ENCODE peak calls at places on chromosome 6, in five cellular contexts. G is fibroblast of mammary gland, L is heart left ventricle, W is BJ, K is uterus. N is an unnamed sample.

GRCh38 chr6:165744515-165745228 is 81.6 kb upstream of the PDE10A start:
- DNase-seq in G (peak; percentile 87), L (no peak), W (no peak), K (no peak), N (no peak)

GRCh38 chr6:90643366-90643765 is 56.5 kb upstream of the MAP3K7 start:
- DNase-seq in G (no peak), L (no peak), W (no peak), K (no peak), N (peak; percentile 12)

GRCh38 chr6:70668499-70668812 is 773 bp downstream of the SMAP1 start:
- DNase-seq in G (no peak), L (no peak), W (no peak), K (peak; percentile 29), N (no peak)

GRCh38 chr6:29553268-29554057 is 6.1 kb downstream of the UBD start:
- DNase-seq in G (peak; percentile 80), L (peak; percentile 31), W (no peak), K (peak; percentile 49), N (no peak)

GRCh38 chr6:7897461-7898192 is 13.0 kb downstream of the TXNDC5 start:
- DNase-seq in G (no peak), L (no peak), W (no peak), K (no peak), N (no peak)

GRCh38 chr6:134588267-134588666 is 270.4 kb upstream of the SGK1 start:
- DNase-seq in G (no peak), L (no peak), W (no peak), K (no peak), N (no peak)

GRCh38 chr6:36075656-36076055 is 48.0 kb downstream of the MAPK14 start:
- DNase-seq in G (no peak), L (no peak), W (no peak), K (no peak), N (no peak)

GRCh38 chr6:125195526-125195925 is 42.0 kb downstream of the TPD52L1 start:
- DNase-seq in G (no peak), L (no peak), W (no peak), K (no peak), N (no peak)

GRCh38 chr6:48775157-48775556 is 664.2 kb upstream of the PTCHD4 start:
- DNase-seq in G (no peak), L (no peak), W (no peak), K (no peak), N (no peak)

GRCh38 chr6:91476000-91476399 is 889.1 kb upstream of the MAP3K7 start:
- DNase-seq in G (peak; percentile 2), L (no peak), W (no peak), K (no peak), N (peak; percentile 38)

DNA sequence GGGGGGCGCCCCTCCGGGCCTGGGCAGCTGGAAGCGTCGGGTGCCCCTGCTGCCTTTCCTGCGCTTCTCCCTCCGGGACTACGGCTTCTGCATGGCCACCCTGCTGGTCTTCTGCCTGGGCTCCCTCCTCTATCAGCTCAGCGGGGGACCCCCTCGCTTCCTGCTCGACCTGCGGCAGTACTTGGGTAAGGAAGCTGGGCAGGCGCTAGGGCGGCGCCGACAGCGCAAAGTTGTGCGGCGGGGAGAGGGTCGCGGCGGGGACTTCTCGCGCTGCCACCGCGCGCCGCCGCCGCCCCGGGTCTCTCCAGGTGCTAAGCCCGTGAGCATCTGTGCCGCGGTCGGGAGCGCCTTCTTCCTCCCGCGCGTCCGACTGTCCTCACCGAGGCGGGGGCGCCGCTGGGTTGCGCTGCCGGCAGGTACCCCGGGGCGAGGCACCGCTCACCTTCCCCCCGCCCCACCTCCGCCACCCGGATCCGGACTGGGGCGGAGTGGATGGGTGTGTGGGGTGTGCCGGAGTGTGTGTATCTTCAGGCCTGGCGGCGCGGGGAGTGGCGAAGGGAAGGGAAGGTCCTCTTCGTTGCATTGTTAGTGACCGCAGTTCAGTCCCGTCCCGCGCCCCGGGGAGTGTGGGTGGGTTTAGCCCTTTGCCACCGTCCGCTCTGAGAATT is 797 bp downstream of the UST start:
- DNase-seq in G (peak; percentile 20), L (peak; percentile 36), W (no peak), K (peak; percentile 49), N (no peak)
- TF ChIP-seq CTCF in G (no peak), L (no peak), W (peak; percentile 16), K (no peak), N (no peak)

GRCh38 chr6:126914172-126914571 is 204.3 kb upstream of the RSPO3 start:
- DNase-seq in G (no peak), L (no peak), W (no peak), K (no peak), N (no peak)

GRCh38 chr6:126907312-126907711 is 211.2 kb upstream of the RSPO3 start:
- DNase-seq in G (peak; percentile 45), L (no peak), W (no peak), K (no peak), N (no peak)

GRCh38 chr6:126905917-126906316 is 212.6 kb upstream of the RSPO3 start:
- DNase-seq in G (peak; percentile 68), L (no peak), W (no peak), K (no peak), N (no peak)

GRCh38 chr6:126913658-126914057 is 204.8 kb upstream of the RSPO3 start:
- DNase-seq in G (no peak), L (no peak), W (no peak), K (no peak), N (no peak)

DNA sequence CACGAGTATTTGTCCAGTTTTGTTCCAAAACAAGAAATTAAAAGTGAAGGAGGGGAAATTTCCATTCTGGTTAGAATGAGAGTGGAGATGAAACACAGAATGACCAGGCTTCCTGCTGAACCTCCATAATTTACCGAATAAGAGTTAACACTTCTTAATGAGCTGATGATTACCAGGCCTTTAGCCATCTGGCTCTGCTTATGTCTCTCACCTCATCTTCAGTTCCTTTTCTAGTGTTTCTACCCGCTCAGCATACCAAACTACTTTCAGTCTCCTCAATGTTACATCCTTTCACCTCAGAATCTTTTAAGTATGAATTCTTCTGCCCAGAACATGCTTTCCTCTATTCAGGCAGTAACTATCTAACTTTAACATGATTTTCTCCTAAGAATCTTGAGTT is 209.0 kb upstream of the RSPO3 start:
- DNase-seq in G (no peak), L (no peak), W (no peak), K (no peak), N (no peak)
- H3K4me3 ChIP-seq in G (no peak overlapping the region), L (no peak overlapping the region), W (no peak overlapping the region), K (no peak overlapping the region), N (no peak overlapping the region)

GRCh38 chr6:16179063-16179462 is 50.2 kb downstream of the MYLIP start:
- DNase-seq in G (no peak), L (no peak), W (no peak), K (no peak), N (no peak)
- TF ChIP-seq CTCF in G (no peak), L (no peak), W (no peak), K (no peak), N (no peak)

GRCh38 chr6:16804007-16804303 is 42.7 kb upstream of the ATXN1 start:
- DNase-seq in G (no peak), L (no peak), W (no peak), K (no peak), N (no peak)
- H3K4me3 ChIP-seq in G (no peak overlapping the region), L (peak overlapping the region; percentile 38), W (no peak overlapping the region), K (no peak overlapping the region), N (no peak overlapping the region)

GRCh38 chr6:132731086-132731485 is 17.2 kb upstream of the VNN1 start:
- DNase-seq in G (no peak), L (no peak), W (no peak), K (no peak), N (no peak)

GRCh38 chr6:132736239-132736638 is 21.5 kb downstream of the VNN2 start:
- DNase-seq in G (no peak), L (no peak), W (no peak), K (no peak), N (no peak)

GRCh38 chr6:132734694-132735236 is 20.9 kb upstream of the VNN1 start:
- DNase-seq in G (peak; percentile 74), L (no peak), W (no peak), K (no peak), N (no peak)

GRCh38 chr6:132733288-132733687 is 19.4 kb upstream of the VNN1 start:
- DNase-seq in G (no peak), L (no peak), W (no peak), K (no peak), N (no peak)

DNA sequence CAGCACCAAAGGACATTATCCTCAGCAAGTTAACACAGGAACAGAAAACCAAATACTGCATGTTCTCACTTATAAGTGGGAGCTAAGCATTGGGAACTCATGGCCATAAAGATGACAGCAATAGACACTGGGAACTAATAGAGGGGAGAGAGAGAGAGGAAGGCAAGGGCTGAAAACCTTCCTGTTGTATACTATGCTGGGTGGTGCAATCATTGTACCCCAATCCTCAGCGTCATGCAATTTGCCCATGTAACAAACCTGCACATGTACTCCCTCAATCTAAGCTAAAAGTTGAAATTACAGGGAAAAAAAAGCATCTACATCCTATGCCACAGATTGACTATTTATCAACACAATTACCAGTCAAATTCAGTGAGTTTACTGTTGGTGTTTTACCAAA is 20.0 kb upstream of the VNN1 start:
- DNase-seq in G (no peak), L (no peak), W (no peak), K (no peak), N (no peak)
- TF ChIP-seq CTCF in G (no peak), L (no peak), W (no peak), K (no peak), N (no peak)

DNA sequence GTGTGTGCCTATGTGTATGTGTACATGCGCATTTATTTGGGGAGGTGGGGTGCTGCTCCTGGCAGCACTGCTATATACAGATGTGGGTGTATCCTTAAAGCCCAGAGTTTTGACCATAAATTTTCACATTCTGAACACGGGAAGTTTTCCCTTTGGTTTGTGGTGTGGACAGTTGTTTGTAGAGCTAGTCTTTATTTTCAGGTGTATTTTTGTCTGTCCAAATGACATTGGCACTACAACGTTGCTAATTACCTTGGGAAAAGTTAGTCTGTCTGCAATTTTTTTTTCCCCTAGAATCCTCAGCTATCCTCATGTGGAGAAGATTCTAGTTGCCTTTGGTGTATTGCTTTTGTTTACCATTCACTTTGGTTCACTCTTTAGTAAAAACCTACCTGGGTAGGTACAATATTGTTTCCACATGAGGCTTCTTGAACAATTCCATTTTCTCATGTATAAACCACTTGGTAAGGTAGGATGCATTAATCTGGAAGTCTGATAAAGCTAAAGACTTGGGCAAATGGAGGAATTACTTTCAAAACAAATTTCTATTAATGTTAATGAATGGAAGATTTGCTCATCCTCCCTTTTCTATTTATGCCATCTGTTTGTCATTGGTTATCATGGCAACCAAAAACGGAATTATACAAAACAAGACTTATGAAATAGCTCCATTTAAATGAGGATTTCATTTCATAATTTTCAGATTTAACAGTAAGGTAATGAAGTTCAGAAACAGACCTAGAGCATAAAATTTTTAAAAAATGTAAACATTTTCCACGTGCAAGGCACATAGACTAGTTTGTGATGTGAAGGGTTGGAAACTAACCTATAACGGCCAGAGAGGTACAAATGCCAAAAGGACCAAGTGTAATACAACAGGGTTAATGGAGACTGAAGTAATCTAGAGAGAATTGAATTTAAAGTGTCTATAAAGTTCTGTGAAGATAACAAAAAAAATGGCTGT is 3.9 kb downstream of the CCN2 start:
- DNase-seq in G (peak; percentile 37), L (no peak), W (peak; percentile 86), K (no peak), N (peak; percentile 80)
- H3K4me3 ChIP-seq in G (no peak overlapping the region), L (no peak overlapping the region), W (no peak overlapping the region), K (no peak overlapping the region), N (peak overlapping the region; percentile 7)

GRCh38 chr6:12289655-12290489 is at the start of gene EDN1:
- DNase-seq in G (peak; percentile 71), L (peak; percentile 74), W (no peak), K (peak; percentile 50), N (peak; percentile 56)

GRCh38 chr6:12293234-12293930 is 3.2 kb downstream of the EDN1 start:
- DNase-seq in G (no peak), L (no peak), W (no peak), K (no peak), N (no peak)

GRCh38 chr6:12290490-12290820 is 294 bp downstream of the EDN1 start:
- DNase-seq in G (no peak), L (no peak), W (no peak), K (no peak), N (no peak)

GRCh38 chr6:12291083-12291784 is 1.1 kb downstream of the EDN1 start:
- DNase-seq in G (no peak), L (no peak), W (no peak), K (no peak), N (no peak)

GRCh38 chr6:12291785-12292604 is 1.8 kb downstream of the EDN1 start:
- DNase-seq in G (no peak), L (no peak), W (no peak), K (no peak), N (no peak)
- TF ChIP-seq CTCF in G (no peak), L (peak; percentile 41), W (peak; percentile 47), K (no peak), N (peak; percentile 41)

N was measured in astrocyte of the cerebellum.